ENCODE peak calls at places on chromosomes 12 and 14, in seven cellular contexts. G is HCT116, M is HepG2, K is K562, F is GM12878, H is H1, U is endothelial cell of umbilical vein. Z is an unnamed sample.

GRCh38 chr14:24673059-24673458 is 39.1 kb upstream of the GZMB start:
- DNase-seq in G (no peak), M (no peak), F (no peak), U (no peak), H (no peak), K (no peak), Z (no peak)

GRCh38 chr14:100586520-100587247 is 533 bp downstream of the BEGAIN start:
- DNase-seq in U (no peak), M (no peak), F (no peak), K (peak), H (no peak), G (peak), Z (no peak)

GRCh38 chr12:51183816-51184215 is 10.9 kb upstream of the TFCP2 start:
- DNase-seq in M (no peak), U (no peak), G (no peak), F (no peak), H (no peak), K (peak), Z (no peak)

GRCh38 chr12:68270358-68270757 is 17.0 kb upstream of the IL22 start:
- DNase-seq in G (no peak), H (no peak), F (no peak), K (no peak), U (no peak), M (no peak), Z (no peak)

GRCh38 chr12:131088701-131089525 is 135.2 kb downstream of the ADGRD1 start:
- DNase-seq in H (no peak), U (no peak), F (no peak), K (no peak), G (no peak), M (no peak), Z (no peak)

GRCh38 chr12:3042394-3042793 is 34.8 kb upstream of the TSPAN9 start:
- DNase-seq in H (no peak), G (no peak), M (no peak), F (no peak), U (no peak), K (no peak), Z (no peak)

GRCh38 chr12:6608592-6609311 is 1.6 kb upstream of the CHD4 start:
- DNase-seq in U (no peak), K (peak), G (no peak), H (no peak), M (peak), F (no peak), Z (no peak)

GRCh38 chr12:92759634-92760268 is 57.0 kb downstream of the PLEKHG7 start:
- DNase-seq in F (no peak), M (no peak), U (peak), K (peak), G (peak), H (no peak), Z (no peak)

GRCh38 chr12:10366875-10367274 is 23.0 kb downstream of the KLRK1 start:
- DNase-seq in M (peak), G (no peak), H (no peak), K (no peak), U (no peak), F (no peak), Z (no peak)

GRCh38 chr12:13234045-13234641 is 37.6 kb downstream of the EMP1 start:
- DNase-seq in M (peak), K (peak), U (peak), F (no peak), H (peak), G (peak), Z (peak)

GRCh38 chr14:64266206-64266605 is 28.0 kb downstream of the ESR2 start:
- DNase-seq in H (no peak), K (peak), F (no peak), M (no peak), U (peak), G (no peak), Z (no peak)

GRCh38 chr12:18462437-18462836 is 201.1 kb downstream of the PIK3C2G start:
- DNase-seq in M (no peak), H (no peak), G (no peak), F (no peak), U (peak), K (no peak), Z (no peak)

GRCh38 chr12:131761638-131762037 is 50.7 kb downstream of the SFSWAP start:
- DNase-seq in H (no peak), G (no peak), M (no peak), K (no peak), F (no peak), U (no peak), Z (no peak)

GRCh38 chr12:131194166-131194565 is 240.5 kb downstream of the ADGRD1 start:
- DNase-seq in U (no peak), G (peak), H (no peak), M (no peak), F (no peak), K (peak), Z (no peak)

GRCh38 chr14:39085933-39086332 is 17.1 kb downstream of the SEC23A start:
- DNase-seq in G (no peak), H (no peak), U (no peak), M (no peak), K (no peak), F (no peak), Z (no peak)

GRCh38 chr14:70514168-70515069 is 20.4 kb downstream of the ADAM20 start:
- DNase-seq in F (no peak), G (no peak), U (no peak), K (no peak), M (no peak), H (no peak), Z (no peak)

GRCh38 chr14:54650331-54651017 is 83.5 kb downstream of the SAMD4A start:
- DNase-seq in U (peak), F (no peak), M (peak), G (no peak), K (no peak), H (no peak), Z (no peak)

GRCh38 chr12:4118601-4119156 is 154.9 kb upstream of the CCND2 start:
- DNase-seq in H (no peak), K (no peak), F (peak), G (no peak), U (no peak), M (no peak), Z (no peak)

GRCh38 chr14:64614214-64614613 is 64.5 kb downstream of the PPP1R36 start:
- DNase-seq in K (no peak), F (no peak), U (no peak), H (no peak), G (no peak), M (no peak), Z (no peak)

GRCh38 chr14:35121026-35121886 is 534 bp downstream of the PPP2R3C start:
- DNase-seq in U (no peak), M (no peak), G (no peak), F (no peak), K (peak), H (no peak), Z (no peak)

GRCh38 chr14:77485901-77486678 is 12.5 kb downstream of the ISM2 start:
- DNase-seq in K (no peak), F (no peak), U (no peak), G (no peak), H (no peak), M (no peak), Z (no peak)

GRCh38 chr14:98210045-98210678 is 1061.8 kb downstream of the BCL11B start:
- DNase-seq in H (no peak), M (no peak), U (no peak), G (no peak), F (no peak), K (no peak), Z (peak)

GRCh38 chr12:127926004-127926403 is 341.0 kb upstream of the TMEM132C start:
- DNase-seq in U (no peak), G (no peak), K (no peak), H (peak), F (no peak), M (no peak), Z (no peak)

GRCh38 chr14:26389646-26390508 is 208.0 kb downstream of the NOVA1 start:
- DNase-seq in F (no peak), K (no peak), U (no peak), M (no peak), G (no peak), H (no peak), Z (no peak)

GRCh38 chr14:26381405-26381804 is 216.4 kb downstream of the NOVA1 start:
- DNase-seq in H (no peak), K (no peak), M (no peak), U (no peak), G (no peak), F (no peak), Z (no peak)

GRCh38 chr14:26380616-26381015 is 217.2 kb downstream of the NOVA1 start:
- DNase-seq in K (no peak), H (no peak), F (no peak), U (no peak), G (no peak), M (no peak), Z (no peak)

GRCh38 chr14:26383286-26383685 is 214.5 kb downstream of the NOVA1 start:
- DNase-seq in M (no peak), G (no peak), F (no peak), U (no peak), H (no peak), K (no peak), Z (no peak)

GRCh38 chr14:26385302-26385701 is 212.5 kb downstream of the NOVA1 start:
- DNase-seq in U (no peak), K (no peak), F (no peak), M (no peak), H (no peak), G (no peak), Z (no peak)
- TF ChIP-seq POLR2AphosphoS5 in U (no peak), K (no peak), F (no peak), M (no peak), H (no peak), G (no peak), Z (no peak)

GRCh38 chr14:49921401-49921800 is 28.5 kb downstream of the ARF6 start:
- DNase-seq in M (no peak), G (no peak), F (no peak), H (no peak), U (no peak), K (no peak), Z (no peak)
- H3K9ac ChIP-seq in M (no peak), G (no peak), F (no peak), H (no peak), U (no peak), K (no peak), Z (no peak)

DNA sequence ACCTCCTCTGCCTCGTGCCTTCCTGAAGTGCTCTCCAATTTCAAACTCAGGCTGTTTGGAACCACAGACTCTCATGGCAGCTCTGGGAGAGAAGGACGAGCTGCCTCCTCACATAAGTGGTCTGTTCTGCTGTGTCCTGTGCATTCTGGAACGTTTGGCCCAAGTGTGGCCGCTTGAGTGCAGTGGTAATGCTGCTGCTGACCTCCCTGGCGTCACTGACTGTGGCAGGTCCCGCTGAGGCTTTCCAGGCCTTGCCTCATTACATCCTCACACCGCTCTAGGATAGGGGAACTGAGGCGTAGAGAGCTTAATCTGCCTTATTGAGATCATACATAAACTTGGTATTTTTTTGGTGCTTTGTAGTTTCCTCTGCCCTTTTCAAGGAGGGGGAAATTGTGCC is 14.2 kb downstream of the CCDC92 start:
- DNase-seq in F (no peak), K (no peak), G (no peak), M (no peak), U (no peak), H (no peak), Z (no peak)
- TF ChIP-seq POLR2AphosphoS5 in F (no peak), K (no peak), G (no peak), M (no peak), U (no peak), H (no peak), Z (no peak)

DNA sequence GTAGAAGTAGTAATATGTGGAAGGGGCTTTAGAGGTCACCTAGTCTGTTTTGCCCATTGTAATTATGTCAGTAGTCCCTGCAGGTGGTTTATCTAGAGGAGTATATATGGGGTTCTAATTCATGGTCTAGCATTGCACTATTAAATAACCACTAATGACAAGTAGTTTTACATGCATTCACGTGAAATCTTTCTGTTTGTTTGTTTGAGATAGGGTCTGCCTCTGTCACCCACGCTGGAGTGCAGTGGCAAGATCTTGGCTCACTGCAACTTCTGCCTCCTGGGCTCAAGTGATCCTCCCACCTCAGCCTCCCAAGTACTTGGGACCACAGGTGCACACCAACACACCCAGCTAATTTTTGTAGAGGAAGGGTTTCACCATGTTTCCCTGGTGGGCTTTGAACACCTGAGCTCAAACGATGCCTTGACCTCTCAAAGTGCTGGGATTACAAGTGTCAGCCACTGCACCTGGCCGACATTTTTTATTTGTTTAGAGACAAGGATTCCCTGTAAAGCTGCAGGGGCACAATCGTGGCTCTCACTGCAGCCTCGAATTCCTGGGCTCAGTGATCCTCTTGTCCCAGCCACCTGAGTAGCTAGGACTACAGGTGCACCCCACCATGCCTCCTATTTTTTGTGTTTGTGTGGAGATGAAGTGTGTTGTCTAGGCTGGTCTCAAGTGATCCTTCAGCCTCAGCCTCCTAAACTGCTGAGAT is 12.0 kb upstream of the PSEN1 start:
- DNase-seq in F (no peak), U (no peak), G (no peak), H (no peak), K (no peak), M (no peak), Z (no peak)
- H3K9ac ChIP-seq in F (no peak), U (no peak), G (no peak), H (no peak), K (no peak), M (no peak), Z (no peak)

GRCh38 chr12:76018111-76018510 is 13.5 kb downstream of the PHLDA1 start:
- DNase-seq in U (no peak), H (no peak), M (peak), F (no peak), K (no peak), G (no peak), Z (no peak)

GRCh38 chr12:76023069-76023690 is 8.4 kb downstream of the PHLDA1 start:
- DNase-seq in H (no peak), K (no peak), U (no peak), G (no peak), F (no peak), M (no peak), Z (no peak)

GRCh38 chr12:76020281-76020680 is 11.3 kb downstream of the PHLDA1 start:
- DNase-seq in G (peak), M (no peak), U (no peak), F (peak), H (no peak), K (no peak), Z (no peak)

GRCh38 chr12:76018672-76019071 is 12.9 kb downstream of the PHLDA1 start:
- DNase-seq in F (no peak), K (no peak), U (no peak), H (no peak), M (no peak), G (no peak), Z (no peak)

DNA sequence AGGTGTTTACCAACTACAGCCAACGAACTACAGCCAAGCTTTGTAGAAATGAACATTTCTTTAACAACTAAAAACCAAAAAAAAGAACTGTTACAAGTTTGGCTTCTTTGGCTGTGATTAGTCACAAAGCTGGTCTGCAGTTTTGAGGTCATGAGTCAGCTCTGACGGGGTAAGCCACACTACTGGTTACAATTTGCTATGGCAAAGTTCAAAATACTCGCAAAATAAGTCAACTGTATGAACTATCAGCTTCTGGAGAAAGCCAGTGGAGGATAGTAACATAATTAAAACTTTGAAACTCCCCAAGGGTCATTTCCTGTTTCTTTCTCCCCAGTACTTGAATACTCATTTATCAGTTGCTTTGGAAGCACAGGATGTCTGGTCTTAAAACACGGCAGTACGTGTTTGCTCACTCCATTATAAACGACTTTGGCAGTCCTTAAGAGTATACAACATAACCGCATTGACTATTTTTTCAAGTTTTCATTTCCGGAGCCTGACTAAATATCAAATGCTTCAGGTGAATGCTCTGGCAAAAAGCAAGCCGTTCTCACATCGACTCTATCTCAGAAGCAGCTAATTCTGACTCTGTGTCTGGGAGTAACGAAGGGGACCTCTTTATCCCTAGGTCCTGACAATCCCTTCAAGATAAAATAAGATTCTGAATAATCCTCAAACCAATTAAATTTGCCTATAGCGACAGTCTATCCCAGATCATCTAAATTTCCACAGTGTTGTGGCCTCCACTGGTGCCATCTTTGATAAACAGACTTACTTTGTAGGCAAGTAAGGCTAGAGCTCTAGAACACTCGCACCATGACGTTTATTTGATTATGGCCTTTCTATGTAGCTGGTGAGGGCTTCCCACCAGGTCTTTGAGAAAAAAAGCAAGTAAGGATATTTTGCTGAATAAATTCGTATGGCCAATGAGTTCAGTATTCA is 10.6 kb downstream of the PHLDA1 start:
- DNase-seq in G (peak), K (peak), H (no peak), F (peak), U (peak), M (no peak), Z (peak)
- TF ChIP-seq POLR2AphosphoS5 in G (no peak), K (no peak), H (no peak), F (no peak), U (peak), M (no peak), Z (peak)

GRCh38 chr14:104460920-104461651 is 118.5 kb upstream of the C14orf180 start:
- DNase-seq in M (no peak), H (no peak), U (no peak), K (no peak), G (no peak), F (no peak), Z (no peak)
- H3K9ac ChIP-seq in M (no peak), H (no peak), U (no peak), K (no peak), G (no peak), F (no peak), Z (no peak)

GRCh38 chr12:28704477-28705169 is 444.5 kb upstream of the FAR2 start:
- DNase-seq in U (no peak), H (no peak), F (no peak), M (no peak), G (no peak), K (no peak), Z (no peak)
- TF ChIP-seq POLR2AphosphoS5 in U (no peak), H (no peak), F (no peak), M (no peak), G (no peak), K (no peak), Z (no peak)

GRCh38 chr14:88185843-88186242 is 137.2 kb downstream of the KCNK10 start:
- DNase-seq in G (no peak), M (no peak), H (no peak), U (no peak), F (no peak), K (no peak), Z (no peak)

GRCh38 chr14:88184956-88185355 is 138.1 kb downstream of the KCNK10 start:
- DNase-seq in M (no peak), U (no peak), F (no peak), H (no peak), K (no peak), G (no peak), Z (no peak)

GRCh38 chr14:88179725-88180124 is 143.3 kb downstream of the KCNK10 start:
- DNase-seq in H (no peak), U (no peak), K (no peak), G (no peak), M (no peak), F (no peak), Z (no peak)

DNA sequence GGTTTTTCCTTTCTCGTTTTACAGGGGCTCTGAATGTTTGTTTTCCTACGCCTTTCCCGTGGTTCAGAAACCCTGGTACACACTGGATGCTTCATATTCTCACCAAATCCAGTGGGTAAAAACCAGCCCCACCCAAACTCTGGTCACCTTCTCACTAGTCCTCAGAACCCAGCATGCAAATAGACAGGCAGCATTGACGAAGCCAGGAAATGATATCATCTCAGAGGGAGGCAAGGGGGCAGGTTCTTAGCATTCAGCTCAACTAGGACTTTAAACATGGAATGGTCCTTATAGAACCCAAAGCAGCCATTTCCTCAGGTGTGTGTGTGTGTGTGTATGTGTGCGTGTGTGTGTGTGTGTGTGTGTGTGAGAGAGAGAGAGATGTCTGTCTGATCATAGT is 142.0 kb downstream of the KCNK10 start:
- DNase-seq in K (no peak), F (no peak), U (no peak), M (no peak), H (no peak), G (no peak), Z (no peak)
- H3K9ac ChIP-seq in K (no peak), F (no peak), U (no peak), M (no peak), H (no peak), G (no peak), Z (no peak)